ENCODE peak calls at places on chromosomes 5 and 9, in five cellular contexts. One of them, this sample, is unnamed.

GRCh38 chr9:109315889-109316640 is 4.8 kb downstream of the EPB41L4B start:
- DNase-seq in sigmoid colon: no peak
- DNase-seq in neural crest cell: no peak
- DNase-seq in mucosa of descending colon: peak
- DNase-seq in GM13976: no peak
- DNase-seq in this sample: no peak

GRCh38 chr5:136516617-136517016 is 151.3 kb upstream of the TRPC7 start:
- DNase-seq in sigmoid colon: no peak
- DNase-seq in neural crest cell: no peak
- DNase-seq in mucosa of descending colon: no peak
- DNase-seq in GM13976: no peak
- DNase-seq in this sample: no peak

GRCh38 chr9:16928179-16928945 is 57.9 kb upstream of the BNC2 start:
- DNase-seq in sigmoid colon: no peak
- DNase-seq in neural crest cell: no peak
- DNase-seq in mucosa of descending colon: no peak
- DNase-seq in GM13976: no peak
- DNase-seq in this sample: no peak

GRCh38 chr5:142888469-142889085 is 118.4 kb downstream of the ARHGAP26 start:
- DNase-seq in sigmoid colon: no peak
- DNase-seq in neural crest cell: peak
- DNase-seq in mucosa of descending colon: no peak
- DNase-seq in GM13976: peak
- DNase-seq in this sample: no peak

GRCh38 chr5:96321371-96321770 is 111.7 kb downstream of the PCSK1 start:
- DNase-seq in sigmoid colon: no peak
- DNase-seq in neural crest cell: no peak
- DNase-seq in mucosa of descending colon: no peak
- DNase-seq in GM13976: no peak
- DNase-seq in this sample: no peak

GRCh38 chr9:83554278-83554677 is 16.1 kb upstream of the FRMD3 start:
- DNase-seq in sigmoid colon: peak
- DNase-seq in neural crest cell: no peak
- DNase-seq in mucosa of descending colon: no peak
- DNase-seq in GM13976: no peak
- DNase-seq in this sample: no peak

GRCh38 chr5:89967806-89968444 is 441.6 kb downstream of the CETN3 start:
- DNase-seq in sigmoid colon: no peak
- DNase-seq in neural crest cell: no peak
- DNase-seq in mucosa of descending colon: no peak
- DNase-seq in GM13976: no peak
- DNase-seq in this sample: no peak

GRCh38 chr5:389197-389821 is 53.7 kb upstream of the EXOC3 start:
- DNase-seq in sigmoid colon: no peak
- DNase-seq in neural crest cell: no peak
- DNase-seq in mucosa of descending colon: peak
- DNase-seq in GM13976: no peak
- DNase-seq in this sample: no peak

GRCh38 chr5:1544294-1545010 is 20.7 kb upstream of the LPCAT1 start:
- DNase-seq in sigmoid colon: peak
- DNase-seq in neural crest cell: no peak
- DNase-seq in mucosa of descending colon: no peak
- DNase-seq in GM13976: peak
- DNase-seq in this sample: no peak

GRCh38 chr9:111348821-111349271 is 18.8 kb upstream of the OR2K2 start:
- DNase-seq in sigmoid colon: no peak
- DNase-seq in neural crest cell: no peak
- DNase-seq in mucosa of descending colon: no peak
- DNase-seq in GM13976: no peak
- DNase-seq in this sample: no peak

GRCh38 chr9:26271495-26272122 is 593.4 kb upstream of the TUSC1 start:
- DNase-seq in sigmoid colon: no peak
- DNase-seq in neural crest cell: no peak
- DNase-seq in mucosa of descending colon: no peak
- DNase-seq in GM13976: no peak
- DNase-seq in this sample: no peak

GRCh38 chr5:136058031-136058971 is 29.5 kb downstream of the TGFBI start:
- DNase-seq in sigmoid colon: peak
- DNase-seq in neural crest cell: no peak
- DNase-seq in mucosa of descending colon: no peak
- DNase-seq in GM13976: no peak
- DNase-seq in this sample: no peak

GRCh38 chr5:109743770-109744212 is 54.1 kb downstream of the MAN2A1 start:
- DNase-seq in sigmoid colon: no peak
- DNase-seq in neural crest cell: no peak
- DNase-seq in mucosa of descending colon: no peak
- DNase-seq in GM13976: no peak
- DNase-seq in this sample: no peak

GRCh38 chr9:89746385-89747116 is 141.7 kb downstream of the GADD45G start:
- DNase-seq in sigmoid colon: peak
- DNase-seq in neural crest cell: no peak
- DNase-seq in mucosa of descending colon: no peak
- DNase-seq in GM13976: no peak
- DNase-seq in this sample: no peak

GRCh38 chr9:87120610-87121009 is 173.3 kb upstream of the GAS1 start:
- DNase-seq in sigmoid colon: no peak
- DNase-seq in neural crest cell: no peak
- DNase-seq in mucosa of descending colon: no peak
- DNase-seq in GM13976: no peak
- DNase-seq in this sample: no peak

GRCh38 chr9:121892706-121893105 is 200.4 kb downstream of the TTLL11 start:
- DNase-seq in sigmoid colon: no peak
- DNase-seq in neural crest cell: no peak
- DNase-seq in mucosa of descending colon: no peak
- DNase-seq in GM13976: no peak
- DNase-seq in this sample: no peak

GRCh38 chr5:68533571-68534051 is 318.1 kb downstream of the PIK3R1 start:
- DNase-seq in sigmoid colon: no peak
- DNase-seq in neural crest cell: no peak
- DNase-seq in mucosa of descending colon: no peak
- DNase-seq in GM13976: no peak
- DNase-seq in this sample: no peak

GRCh38 chr5:168991311-168991710 is 309.6 kb downstream of the SLIT3 start:
- DNase-seq in sigmoid colon: no peak
- DNase-seq in neural crest cell: no peak
- DNase-seq in mucosa of descending colon: no peak
- DNase-seq in GM13976: no peak
- DNase-seq in this sample: no peak

GRCh38 chr5:88683506-88684135 is 199.4 kb downstream of the MEF2C start:
- DNase-seq in sigmoid colon: no peak
- DNase-seq in neural crest cell: no peak
- DNase-seq in mucosa of descending colon: no peak
- DNase-seq in GM13976: no peak
- DNase-seq in this sample: peak

GRCh38 chr5:88684136-88684500 is 198.9 kb downstream of the MEF2C start:
- DNase-seq in sigmoid colon: no peak
- DNase-seq in neural crest cell: no peak
- DNase-seq in mucosa of descending colon: no peak
- DNase-seq in GM13976: no peak
- DNase-seq in this sample: no peak

GRCh38 chr5:88680253-88681132 is 202.5 kb downstream of the MEF2C start:
- DNase-seq in sigmoid colon: no peak
- DNase-seq in neural crest cell: peak
- DNase-seq in mucosa of descending colon: peak
- DNase-seq in GM13976: peak
- DNase-seq in this sample: peak

GRCh38 chr5:88681402-88681801 is 201.6 kb downstream of the MEF2C start:
- DNase-seq in sigmoid colon: no peak
- DNase-seq in neural crest cell: no peak
- DNase-seq in mucosa of descending colon: no peak
- DNase-seq in GM13976: no peak
- DNase-seq in this sample: no peak

DNA sequence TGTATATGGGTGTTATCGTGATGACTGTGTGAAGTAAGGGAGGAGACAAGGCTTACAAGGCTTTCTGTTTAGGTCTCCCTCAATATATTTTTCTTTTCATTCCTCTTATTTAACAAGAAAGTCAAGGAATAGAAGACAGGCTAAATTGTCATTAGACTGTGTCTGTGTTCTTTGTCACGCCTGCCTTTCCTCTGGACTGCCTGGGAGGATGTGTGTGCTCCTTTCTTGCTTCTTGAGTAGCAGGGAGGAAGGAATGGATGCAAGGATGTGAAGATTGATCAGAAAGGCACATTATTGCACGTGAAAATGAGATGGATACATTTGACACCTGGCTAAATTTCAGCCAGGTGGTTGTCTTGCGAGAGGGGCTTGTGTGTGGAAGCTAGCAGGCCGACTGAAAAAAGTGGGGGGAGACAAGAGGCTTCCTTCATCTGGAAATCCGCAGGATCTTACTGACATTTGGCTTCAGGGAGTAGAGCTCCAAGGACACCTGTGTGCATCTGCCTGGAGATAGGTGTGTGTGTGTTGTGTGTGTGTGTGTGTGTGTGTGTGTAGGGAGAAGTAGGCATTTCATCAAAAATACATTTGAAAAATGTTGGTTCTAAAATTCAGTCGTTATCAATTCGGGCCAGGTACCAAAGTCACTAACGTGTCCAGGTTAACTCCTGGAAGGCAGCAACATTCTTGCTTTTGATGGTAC is 200.0 kb downstream of the MEF2C start:
- DNase-seq in sigmoid colon: no peak
- DNase-seq in neural crest cell: no peak
- DNase-seq in mucosa of descending colon: no peak
- DNase-seq in GM13976: no peak
- DNase-seq in this sample: no peak
- TF ChIP-seq CTCF in sigmoid colon: no peak
- TF ChIP-seq CTCF in neural crest cell: no peak
- TF ChIP-seq CTCF in mucosa of descending colon: no peak
- TF ChIP-seq CTCF in GM13976: no peak
- TF ChIP-seq CTCF in this sample: no peak

GRCh38 chr5:81768960-81769452 is 18.1 kb upstream of the SSBP2 start:
- DNase-seq in sigmoid colon: no peak
- DNase-seq in neural crest cell: no peak
- DNase-seq in mucosa of descending colon: no peak
- DNase-seq in GM13976: no peak
- DNase-seq in this sample: no peak
- TF ChIP-seq CTCF in sigmoid colon: no peak
- TF ChIP-seq CTCF in neural crest cell: no peak
- TF ChIP-seq CTCF in mucosa of descending colon: no peak
- TF ChIP-seq CTCF in GM13976: no peak
- TF ChIP-seq CTCF in this sample: no peak

GRCh38 chr5:16666861-16667481 is 50.2 kb upstream of the RETREG1 start:
- DNase-seq in sigmoid colon: no peak
- DNase-seq in neural crest cell: no peak
- DNase-seq in mucosa of descending colon: no peak
- DNase-seq in GM13976: no peak
- DNase-seq in this sample: peak
- TF ChIP-seq CTCF in sigmoid colon: peak
- TF ChIP-seq CTCF in neural crest cell: peak
- TF ChIP-seq CTCF in mucosa of descending colon: peak
- TF ChIP-seq CTCF in GM13976: peak
- TF ChIP-seq CTCF in this sample: peak

DNA sequence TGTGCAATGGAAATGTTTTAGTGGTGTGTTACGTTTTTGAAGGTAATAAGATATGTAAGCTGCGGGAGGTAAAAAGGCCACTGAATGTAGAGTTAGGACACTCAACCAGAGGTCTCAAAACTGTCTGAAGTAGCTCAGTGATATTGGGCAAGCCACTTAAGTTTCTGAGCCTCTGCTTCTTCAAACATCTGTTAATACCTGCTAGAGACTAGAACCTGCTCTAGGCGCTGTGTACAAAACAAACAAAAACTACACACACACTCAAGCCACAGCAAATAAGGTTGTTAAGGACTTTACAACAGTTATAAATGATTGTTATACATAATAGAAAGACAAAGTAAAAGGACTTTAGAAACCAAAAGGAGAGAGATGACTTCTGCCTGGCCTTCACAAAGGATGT is 24.6 kb upstream of the FAM240B start:
- DNase-seq in sigmoid colon: no peak
- DNase-seq in neural crest cell: no peak
- DNase-seq in mucosa of descending colon: no peak
- DNase-seq in GM13976: no peak
- DNase-seq in this sample: no peak
- TF ChIP-seq CTCF in sigmoid colon: no peak
- TF ChIP-seq CTCF in neural crest cell: no peak
- TF ChIP-seq CTCF in mucosa of descending colon: no peak
- TF ChIP-seq CTCF in GM13976: no peak
- TF ChIP-seq CTCF in this sample: no peak

GRCh38 chr5:60841361-60841760 is 2.7 kb downstream of the ELOVL7 start:
- DNase-seq in sigmoid colon: no peak
- DNase-seq in neural crest cell: no peak
- DNase-seq in mucosa of descending colon: no peak
- DNase-seq in GM13976: no peak
- DNase-seq in this sample: no peak

GRCh38 chr5:60842859-60843692 is 993 bp downstream of the ELOVL7 start:
- DNase-seq in sigmoid colon: no peak
- DNase-seq in neural crest cell: peak
- DNase-seq in mucosa of descending colon: no peak
- DNase-seq in GM13976: no peak
- DNase-seq in this sample: peak

GRCh38 chr5:60846298-60846697 is 2.2 kb upstream of the ELOVL7 start:
- DNase-seq in sigmoid colon: no peak
- DNase-seq in neural crest cell: no peak
- DNase-seq in mucosa of descending colon: no peak
- DNase-seq in GM13976: no peak
- DNase-seq in this sample: no peak

GRCh38 chr5:60844429-60844890 is 391 bp upstream of the ELOVL7 start:
- DNase-seq in sigmoid colon: no peak
- DNase-seq in neural crest cell: no peak
- DNase-seq in mucosa of descending colon: no peak
- DNase-seq in GM13976: peak
- DNase-seq in this sample: no peak

GRCh38 chr5:60843693-60844428 is at the start of gene ELOVL7:
- DNase-seq in sigmoid colon: no peak
- DNase-seq in neural crest cell: peak
- DNase-seq in mucosa of descending colon: peak
- DNase-seq in GM13976: peak
- DNase-seq in this sample: peak
- TF ChIP-seq CTCF in sigmoid colon: no peak
- TF ChIP-seq CTCF in neural crest cell: peak
- TF ChIP-seq CTCF in mucosa of descending colon: no peak
- TF ChIP-seq CTCF in GM13976: peak
- TF ChIP-seq CTCF in this sample: peak

GRCh38 chr5:14778789-14779070 is 92.8 kb downstream of the ANKH start:
- DNase-seq in sigmoid colon: no peak
- DNase-seq in neural crest cell: no peak
- DNase-seq in mucosa of descending colon: no peak
- DNase-seq in GM13976: no peak
- DNase-seq in this sample: no peak
- TF ChIP-seq CTCF in sigmoid colon: no peak
- TF ChIP-seq CTCF in neural crest cell: no peak
- TF ChIP-seq CTCF in mucosa of descending colon: no peak
- TF ChIP-seq CTCF in GM13976: no peak
- TF ChIP-seq CTCF in this sample: no peak

This sample was measured in activated CD8-positive, alpha-beta T cell treated with anti-CD3 and anti-CD28 coated beads for 36 hours.